ENCODE peak calls at places on chromosomes 5 and 9, in seven cellular contexts. B is lower lobe of right lung, S is tibial artery, O is thoracic aorta, V is body of pancreas, N is H9, J is right atrium auricular region. H is an unnamed sample.

GRCh38 chr9:20012232-20012631 is 223.4 kb upstream of the SLC24A2 start:
- DNase-seq in V (no peak), B (no peak), O (no peak), S (no peak), J (no peak), N (no peak), H (no peak)

GRCh38 chr5:137602721-137603273 is 103.7 kb upstream of the SPOCK1 start:
- DNase-seq in J (no peak), O (no peak), V (no peak), B (no peak), N (no peak), S (no peak), H (no peak)

GRCh38 chr5:139378941-139379361 is 4.1 kb downstream of the SLC23A1 start:
- DNase-seq in N (no peak), V (no peak), J (no peak), O (no peak), S (no peak), B (no peak), H (no peak)

GRCh38 chr5:39422886-39423285 is 1.9 kb downstream of the DAB2 start:
- DNase-seq in B (no peak), V (no peak), N (no peak), J (no peak), O (no peak), S (no peak), H (no peak)

GRCh38 chr9:97591535-97591934 is 41.6 kb downstream of the TSTD2 start:
- DNase-seq in J (no peak), O (no peak), B (no peak), S (no peak), N (no peak), V (no peak), H (no peak)

GRCh38 chr5:136907371-136907770 is 542.0 kb upstream of the TRPC7 start:
- DNase-seq in J (no peak), O (no peak), S (no peak), V (no peak), B (no peak), N (peak), H (no peak)

GRCh38 chr5:156223547-156223946 is 103.4 kb upstream of the SGCD start:
- DNase-seq in N (no peak), S (no peak), J (no peak), V (no peak), B (no peak), O (no peak), H (no peak)

GRCh38 chr5:34552686-34553085 is 103.4 kb upstream of the RAI14 start:
- DNase-seq in O (no peak), V (no peak), B (no peak), S (no peak), J (no peak), N (peak), H (no peak)

GRCh38 chr5:98365126-98365525 is 408.3 kb upstream of the RGMB start:
- DNase-seq in S (no peak), N (no peak), B (no peak), J (no peak), V (no peak), O (no peak), H (no peak)

GRCh38 chr5:31442253-31442820 is 89.6 kb downstream of the DROSHA start:
- DNase-seq in V (no peak), J (no peak), O (no peak), S (no peak), N (no peak), B (no peak), H (no peak)
- H3K27ac ChIP-seq in V (no peak), J (no peak), O (no peak), S (no peak), N (no peak), B (no peak), H (no peak)

GRCh38 chr9:93300175-93300572 is 116.2 kb downstream of the WNK2 start:
- DNase-seq in V (no peak), J (no peak), N (no peak), O (no peak), B (no peak), S (no peak), H (no peak)
- H3K27ac ChIP-seq in V (no peak), J (no peak), N (no peak), O (no peak), B (no peak), S (no peak), H (no peak)

DNA sequence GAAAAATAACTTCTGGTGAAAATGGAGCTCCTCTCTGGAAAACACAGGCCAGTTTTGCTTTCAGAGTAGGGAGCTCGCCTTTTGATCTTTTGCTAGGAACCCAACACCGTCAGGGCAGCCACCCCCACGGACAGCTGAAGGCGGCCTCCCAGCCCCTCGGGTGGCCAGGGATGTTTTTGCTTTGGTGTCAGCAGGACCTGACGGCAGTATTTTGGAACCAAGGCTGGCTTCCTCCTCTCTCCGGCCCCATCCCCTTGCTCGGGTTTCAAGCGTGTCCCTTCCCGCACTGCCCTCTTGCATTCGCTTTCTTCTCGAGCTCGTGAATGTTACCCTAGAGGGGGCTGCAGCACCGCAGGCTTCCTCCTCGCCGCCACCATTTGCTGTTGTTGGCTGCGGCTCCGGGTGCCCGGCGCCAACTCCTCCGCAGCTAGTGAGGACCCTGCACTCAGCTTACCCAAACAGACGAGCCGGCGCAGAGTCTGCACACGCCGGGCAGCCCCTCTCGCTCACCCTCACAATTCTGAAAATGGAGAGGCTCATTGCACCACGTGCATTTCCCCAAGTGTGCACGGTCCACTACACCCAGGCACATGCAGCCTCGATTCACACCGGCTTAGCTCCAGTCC is 35.5 kb upstream of the ADAMTSL1 start:
- DNase-seq in J (no peak), N (peak), O (peak), S (peak), V (no peak), B (peak), H (peak)
- H3K27ac ChIP-seq in J (peak), N (no peak), O (peak), S (peak), V (no peak), B (no peak), H (peak)

GRCh38 chr9:134189167-134189474 is 24.8 kb upstream of the RNU6ATAC start:
- DNase-seq in O (no peak), N (no peak), B (no peak), V (no peak), J (no peak), S (peak), H (no peak)

GRCh38 chr9:134188421-134189166 is 24.2 kb upstream of the RNU6ATAC start:
- DNase-seq in S (peak), N (no peak), B (no peak), J (no peak), O (no peak), V (peak), H (no peak)

GRCh38 chr9:134190232-134191121 is 26.1 kb upstream of the RNU6ATAC start:
- DNase-seq in N (no peak), J (no peak), S (peak), V (no peak), B (no peak), O (no peak), H (no peak)

GRCh38 chr9:134187821-134188420 is 23.6 kb upstream of the RNU6ATAC start:
- DNase-seq in S (peak), J (no peak), O (no peak), N (no peak), V (no peak), B (no peak), H (no peak)

DNA sequence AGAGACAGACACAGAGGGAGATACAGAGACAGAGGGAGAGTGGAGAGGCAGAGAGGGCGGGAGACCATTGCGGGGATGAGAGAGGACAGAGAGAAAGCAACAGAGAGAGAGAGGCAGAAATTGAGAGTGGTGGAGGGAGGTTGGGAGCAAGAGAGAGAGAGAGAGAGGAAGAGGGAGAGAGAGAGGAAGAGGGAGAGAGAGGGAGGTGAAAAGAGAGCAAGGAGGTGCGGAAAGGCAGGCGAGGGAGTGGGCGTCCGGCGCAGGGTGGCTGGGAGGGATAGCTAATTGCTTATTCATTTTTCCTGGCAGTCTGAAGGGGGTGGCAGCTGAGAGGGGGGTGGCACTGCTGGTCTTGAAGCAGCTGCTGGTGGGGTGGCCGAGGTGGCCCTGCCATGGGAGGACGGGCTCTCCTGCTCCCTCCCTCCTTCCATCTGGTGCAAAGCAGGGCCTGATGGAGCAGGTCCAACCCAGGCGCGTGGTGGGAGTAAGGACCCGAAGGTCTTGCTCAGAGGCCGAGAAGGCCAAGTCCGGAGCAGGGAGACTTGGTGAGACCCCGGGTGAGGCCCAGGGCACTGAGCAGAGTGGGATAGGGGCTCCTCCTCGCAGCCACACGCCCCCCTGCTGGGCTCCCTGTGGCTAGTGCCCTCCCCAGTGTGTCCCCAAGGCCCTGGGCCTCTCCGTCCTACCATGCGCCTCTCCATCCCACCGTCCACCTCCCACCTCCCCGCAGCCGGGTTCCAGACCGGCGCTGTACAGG is 25.3 kb upstream of the RNU6ATAC start:
- DNase-seq in S (peak), B (no peak), J (no peak), V (no peak), N (no peak), O (no peak), H (no peak)
- H3K27ac ChIP-seq in S (no peak), B (no peak), J (no peak), V (no peak), N (no peak), O (no peak), H (no peak)

GRCh38 chr5:56607551-56607950 is 207.8 kb upstream of the MAP3K1 start:
- DNase-seq in V (no peak), N (no peak), O (no peak), S (no peak), B (no peak), J (no peak), H (no peak)
- H3K27ac ChIP-seq in V (no peak), N (no peak), O (no peak), S (no peak), B (no peak), J (no peak), H (no peak)

GRCh38 chr9:84153885-84154284 is 173.3 kb downstream of the RMI1 start:
- DNase-seq in O (no peak), V (no peak), S (no peak), B (no peak), J (no peak), N (no peak), H (no peak)
- H3K27ac ChIP-seq in O (no peak), V (no peak), S (no peak), B (no peak), J (no peak), N (no peak), H (no peak)

GRCh38 chr5:68683632-68684035 is 410.2 kb upstream of the SLC30A5 start:
- DNase-seq in V (no peak), N (no peak), O (no peak), S (peak), J (no peak), B (no peak), H (no peak)
- H3K27ac ChIP-seq in V (no peak), N (no peak), O (no peak), S (no peak), J (no peak), B (no peak), H (no peak)

DNA sequence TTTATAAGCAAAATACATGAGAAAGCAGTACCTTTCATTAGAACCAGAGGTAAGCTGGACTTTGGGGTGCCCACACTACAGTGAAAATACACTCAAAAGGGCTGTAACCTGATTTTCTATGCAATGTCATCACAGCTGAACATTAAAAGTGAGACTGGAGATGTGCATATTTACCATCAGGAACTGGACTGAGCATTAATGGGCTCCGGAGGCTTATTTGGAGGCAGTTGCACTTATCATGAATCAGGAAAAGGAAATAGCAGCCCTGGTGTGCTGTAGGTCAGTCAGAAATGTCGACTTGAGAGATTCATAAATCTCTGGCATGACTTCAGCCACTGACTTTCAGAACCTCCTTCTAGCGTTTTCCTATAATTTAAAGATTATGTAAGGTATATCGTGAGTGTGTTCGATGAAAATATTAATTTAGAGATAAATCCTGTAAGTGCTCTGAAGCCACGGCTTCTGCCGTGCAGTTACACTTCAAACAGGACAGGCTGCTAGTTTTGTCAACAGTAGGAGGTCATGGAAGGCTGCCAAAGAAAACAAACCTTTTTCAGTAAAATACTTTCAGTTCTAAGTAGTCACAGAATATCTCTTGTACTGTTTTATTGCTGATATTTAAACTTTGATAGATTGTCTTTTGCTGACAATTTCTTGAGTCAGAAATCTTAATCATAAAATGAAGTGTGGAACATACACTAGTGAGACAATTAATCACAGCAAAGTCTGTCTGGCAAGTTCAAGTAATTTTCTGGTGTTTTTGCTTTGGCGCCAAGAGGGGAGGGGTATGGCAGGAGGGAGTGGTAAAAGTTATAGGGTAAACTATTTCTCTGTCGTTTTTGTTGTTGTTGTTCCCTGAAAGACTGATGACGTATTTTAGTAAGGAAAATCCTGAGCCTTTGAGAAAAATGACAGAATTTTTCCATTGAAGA is 939.7 kb downstream of the NR2F1-AS1 start:
- DNase-seq in B (no peak), S (no peak), N (no peak), V (peak), J (no peak), O (no peak), H (no peak)
- H3K27ac ChIP-seq in B (no peak), S (no peak), N (no peak), V (no peak), J (no peak), O (no peak), H (peak)

GRCh38 chr5:154768207-154768606 is 13.0 kb downstream of the LARP1 start:
- DNase-seq in V (no peak), B (no peak), S (no peak), J (no peak), N (no peak), O (no peak), H (no peak)

GRCh38 chr5:154773314-154773713 is 18.1 kb downstream of the LARP1 start:
- DNase-seq in O (no peak), B (no peak), J (no peak), N (no peak), S (no peak), V (no peak), H (no peak)

GRCh38 chr5:154767537-154767936 is 12.4 kb downstream of the LARP1 start:
- DNase-seq in N (no peak), S (no peak), O (no peak), B (no peak), V (no peak), J (no peak), H (no peak)

GRCh38 chr5:154770111-154770510 is 14.9 kb downstream of the LARP1 start:
- DNase-seq in N (no peak), J (no peak), V (no peak), O (no peak), B (no peak), S (no peak), H (no peak)

DNA sequence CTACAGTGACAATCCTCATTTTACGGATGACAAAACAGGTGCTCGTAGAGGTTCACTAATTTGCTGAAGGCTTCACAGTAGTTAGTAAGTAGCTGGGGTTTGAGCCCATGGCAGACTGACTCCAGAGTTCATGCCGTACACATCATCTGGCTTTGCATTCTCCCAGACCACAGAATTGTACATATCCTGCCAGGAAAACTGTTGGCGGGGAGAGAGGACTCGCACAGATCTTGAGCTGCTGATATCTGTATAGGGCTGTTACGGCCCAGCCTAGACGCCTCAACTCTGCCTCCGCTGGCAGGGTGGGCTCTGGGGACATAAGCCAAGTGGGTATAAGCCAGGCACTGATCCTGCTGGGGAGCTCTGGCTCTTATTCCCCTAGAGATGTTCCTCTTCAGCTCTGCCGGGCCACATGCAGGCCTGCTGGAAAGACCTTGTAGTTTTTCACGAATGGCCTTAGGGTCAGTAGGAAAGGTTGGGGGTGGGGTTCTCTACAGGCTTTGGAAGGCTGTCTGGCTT is 16.3 kb downstream of the LARP1 start:
- DNase-seq in S (peak), N (peak), V (no peak), B (no peak), O (no peak), J (no peak), H (no peak)
- H3K27ac ChIP-seq in S (peak), N (no peak), V (no peak), B (no peak), O (peak), J (peak), H (peak)

GRCh38 chr9:130823435-130823834 is 11.6 kb upstream of the ABL1 start:
- DNase-seq in J (no peak), N (no peak), S (no peak), V (no peak), O (no peak), B (no peak), H (no peak)

GRCh38 chr9:130824079-130824478 is 11.0 kb upstream of the ABL1 start:
- DNase-seq in O (no peak), B (no peak), J (no peak), V (no peak), N (no peak), S (no peak), H (no peak)

GRCh38 chr9:130824616-130825015 is 10.4 kb upstream of the ABL1 start:
- DNase-seq in N (no peak), V (no peak), J (no peak), S (no peak), O (no peak), B (no peak), H (no peak)

GRCh38 chr9:130825051-130825651 is 9.9 kb upstream of the ABL1 start:
- DNase-seq in N (peak), S (no peak), J (no peak), O (no peak), V (no peak), B (no peak), H (no peak)

GRCh38 chr9:130825809-130826208 is 9.2 kb upstream of the ABL1 start:
- DNase-seq in O (no peak), J (no peak), S (no peak), V (no peak), N (no peak), B (no peak), H (no peak)
- H3K27ac ChIP-seq in O (peak), J (peak), S (peak), V (no peak), N (no peak), B (peak), H (peak)